ENCODE peak calls at places on chromosomes 3 and 15, in four cellular contexts. One of them, this sample, is unnamed.

GRCh38 chr3:102006812-102007485 is 157.6 kb downstream of the NFKBIZ start:
- DNase-seq in neural progenitor cell: no peak
- DNase-seq in GM23248: peak
- DNase-seq in Karpas-422: no peak
- DNase-seq in this sample: no peak

GRCh38 chr3:196632033-196632751 is 7.3 kb upstream of the NRROS start:
- DNase-seq in neural progenitor cell: peak
- DNase-seq in GM23248: peak
- DNase-seq in Karpas-422: peak
- DNase-seq in this sample: peak

GRCh38 chr3:76954412-76954811 is 85.5 kb upstream of the ROBO2 start:
- DNase-seq in neural progenitor cell: no peak
- DNase-seq in GM23248: no peak
- DNase-seq in Karpas-422: no peak
- DNase-seq in this sample: no peak

GRCh38 chr3:105387122-105387751 is 20.5 kb downstream of the ALCAM start:
- DNase-seq in neural progenitor cell: no peak
- DNase-seq in GM23248: peak
- DNase-seq in Karpas-422: no peak
- DNase-seq in this sample: no peak

GRCh38 chr3:157467165-157467564 is 30.5 kb downstream of the PTX3 start:
- DNase-seq in neural progenitor cell: no peak
- DNase-seq in GM23248: peak
- DNase-seq in Karpas-422: no peak
- DNase-seq in this sample: no peak

GRCh38 chr15:90519688-90520087 is 10.0 kb upstream of the CRTC3 start:
- DNase-seq in neural progenitor cell: no peak
- DNase-seq in GM23248: peak
- DNase-seq in Karpas-422: no peak
- DNase-seq in this sample: no peak

GRCh38 chr3:12521010-12521409 is 24.3 kb downstream of the MKRN2OS start:
- DNase-seq in neural progenitor cell: no peak
- DNase-seq in GM23248: no peak
- DNase-seq in Karpas-422: no peak
- DNase-seq in this sample: no peak

GRCh38 chr3:22947741-22948140 is 255.4 kb upstream of the UBE2E2 start:
- DNase-seq in neural progenitor cell: no peak
- DNase-seq in GM23248: no peak
- DNase-seq in Karpas-422: no peak
- DNase-seq in this sample: no peak

GRCh38 chr15:74725241-74725774 is at the start of gene CYP1A1:
- DNase-seq in neural progenitor cell: peak
- DNase-seq in GM23248: peak
- DNase-seq in Karpas-422: no peak
- DNase-seq in this sample: no peak

GRCh38 chr3:129428020-129428381 is 435 bp downstream of the EFCAB12 start:
- DNase-seq in neural progenitor cell: no peak
- DNase-seq in GM23248: no peak
- DNase-seq in Karpas-422: no peak
- DNase-seq in this sample: no peak

GRCh38 chr3:139132976-139133375 is 88.3 kb upstream of the PRR23C start:
- DNase-seq in neural progenitor cell: no peak
- DNase-seq in GM23248: no peak
- DNase-seq in Karpas-422: no peak
- DNase-seq in this sample: no peak

GRCh38 chr3:195884691-195885035 is 23.7 kb downstream of the TNK2 start:
- DNase-seq in neural progenitor cell: no peak
- DNase-seq in GM23248: no peak
- DNase-seq in Karpas-422: no peak
- DNase-seq in this sample: no peak

GRCh38 chr3:54870423-54870822 is 57.4 kb downstream of the LRTM1 start:
- DNase-seq in neural progenitor cell: peak
- DNase-seq in GM23248: peak
- DNase-seq in Karpas-422: peak
- DNase-seq in this sample: no peak

GRCh38 chr3:195257454-195258448 is 13.2 kb downstream of the XXYLT1 start:
- DNase-seq in neural progenitor cell: no peak
- DNase-seq in GM23248: no peak
- DNase-seq in Karpas-422: no peak
- DNase-seq in this sample: no peak

GRCh38 chr3:62169871-62170660 is 203.3 kb downstream of the FEZF2 start:
- DNase-seq in neural progenitor cell: no peak
- DNase-seq in GM23248: peak
- DNase-seq in Karpas-422: no peak
- DNase-seq in this sample: peak

GRCh38 chr15:51759557-51760070 is 8.2 kb downstream of the TMOD2 start:
- DNase-seq in neural progenitor cell: peak
- DNase-seq in GM23248: peak
- DNase-seq in Karpas-422: peak
- DNase-seq in this sample: no peak

GRCh38 chr15:89728254-89728653 is 22.8 kb downstream of the MESP1 start:
- DNase-seq in neural progenitor cell: no peak
- DNase-seq in GM23248: peak
- DNase-seq in Karpas-422: no peak
- DNase-seq in this sample: no peak

GRCh38 chr3:140359198-140359995 is 318.5 kb upstream of the TRIM42 start:
- DNase-seq in neural progenitor cell: no peak
- DNase-seq in GM23248: no peak
- DNase-seq in Karpas-422: no peak
- DNase-seq in this sample: no peak

GRCh38 chr15:45333550-45333949 is 44.8 kb downstream of the GATM start:
- DNase-seq in neural progenitor cell: no peak
- DNase-seq in GM23248: peak
- DNase-seq in Karpas-422: no peak
- DNase-seq in this sample: no peak

GRCh38 chr3:78974181-78974770 is 793.5 kb downstream of the ROBO1 start:
- DNase-seq in neural progenitor cell: no peak
- DNase-seq in GM23248: peak
- DNase-seq in Karpas-422: no peak
- DNase-seq in this sample: no peak

GRCh38 chr3:195700319-195700718 is 20.5 kb upstream of the MUC20 start:
- DNase-seq in neural progenitor cell: no peak
- DNase-seq in GM23248: no peak
- DNase-seq in Karpas-422: no peak
- DNase-seq in this sample: no peak

GRCh38 chr3:135240426-135240825 is 445.4 kb downstream of the EPHB1 start:
- DNase-seq in neural progenitor cell: peak
- DNase-seq in GM23248: no peak
- DNase-seq in Karpas-422: peak
- DNase-seq in this sample: no peak

GRCh38 chr3:52317178-52317577 is 1.1 kb downstream of the DNAH1 start:
- DNase-seq in neural progenitor cell: no peak
- DNase-seq in GM23248: peak
- DNase-seq in Karpas-422: no peak
- DNase-seq in this sample: no peak

GRCh38 chr3:52509753-52510328 is 14.7 kb downstream of the STAB1 start:
- DNase-seq in neural progenitor cell: no peak
- DNase-seq in GM23248: no peak
- DNase-seq in Karpas-422: peak
- DNase-seq in this sample: no peak

GRCh38 chr3:41346698-41347097 is 147.4 kb downstream of the CTNNB1 start:
- DNase-seq in neural progenitor cell: no peak
- DNase-seq in GM23248: peak
- DNase-seq in Karpas-422: no peak
- DNase-seq in this sample: no peak

GRCh38 chr3:181941250-181941649 is 229.5 kb downstream of the SOX2 start:
- DNase-seq in neural progenitor cell: no peak
- DNase-seq in GM23248: no peak
- DNase-seq in Karpas-422: no peak
- DNase-seq in this sample: no peak

GRCh38 chr3:152629363-152630122 is 205.4 kb upstream of the P2RY1 start:
- DNase-seq in neural progenitor cell: no peak
- DNase-seq in GM23248: no peak
- DNase-seq in Karpas-422: no peak
- DNase-seq in this sample: no peak

GRCh38 chr15:68028137-68028771 is 25.9 kb upstream of the PIAS1 start:
- DNase-seq in neural progenitor cell: no peak
- DNase-seq in GM23248: peak
- DNase-seq in Karpas-422: no peak
- DNase-seq in this sample: no peak

GRCh38 chr3:125608419-125608818 is 13.1 kb upstream of the OSBPL11 start:
- DNase-seq in neural progenitor cell: no peak
- DNase-seq in GM23248: no peak
- DNase-seq in Karpas-422: no peak
- DNase-seq in this sample: no peak

GRCh38 chr3:41075958-41076357 is 123.3 kb upstream of the CTNNB1 start:
- DNase-seq in neural progenitor cell: peak
- DNase-seq in GM23248: peak
- DNase-seq in Karpas-422: no peak
- DNase-seq in this sample: peak

GRCh38 chr3:162147996-162148395 is 651.4 kb downstream of the OTOL1 start:
- DNase-seq in neural progenitor cell: no peak
- DNase-seq in GM23248: no peak
- DNase-seq in Karpas-422: no peak
- DNase-seq in this sample: no peak

GRCh38 chr15:40766906-40767837 is 2.6 kb upstream of the C15orf62 start:
- DNase-seq in neural progenitor cell: no peak
- DNase-seq in GM23248: peak
- DNase-seq in Karpas-422: no peak
- DNase-seq in this sample: no peak

GRCh38 chr3:137768021-137768360 is 3.9 kb downstream of the SOX14 start:
- DNase-seq in neural progenitor cell: peak
- DNase-seq in GM23248: no peak
- DNase-seq in Karpas-422: no peak
- DNase-seq in this sample: no peak

GRCh38 chr3:33211444-33211843 is 7.2 kb downstream of the SUSD5 start:
- DNase-seq in neural progenitor cell: no peak
- DNase-seq in GM23248: peak
- DNase-seq in Karpas-422: no peak
- DNase-seq in this sample: no peak

GRCh38 chr15:51494411-51495314 is 127.9 kb downstream of the DMXL2 start:
- DNase-seq in neural progenitor cell: no peak
- DNase-seq in GM23248: peak
- DNase-seq in Karpas-422: no peak
- DNase-seq in this sample: no peak

GRCh38 chr15:85580914-85581313 is 200.5 kb downstream of the AKAP13 start:
- DNase-seq in neural progenitor cell: no peak
- DNase-seq in GM23248: peak
- DNase-seq in Karpas-422: no peak
- DNase-seq in this sample: no peak

GRCh38 chr15:85581495-85581894 is 201.1 kb downstream of the AKAP13 start:
- DNase-seq in neural progenitor cell: no peak
- DNase-seq in GM23248: no peak
- DNase-seq in Karpas-422: no peak
- DNase-seq in this sample: no peak

GRCh38 chr15:85582719-85583089 is 202.3 kb downstream of the AKAP13 start:
- DNase-seq in neural progenitor cell: no peak
- DNase-seq in GM23248: peak
- DNase-seq in Karpas-422: no peak
- DNase-seq in this sample: no peak

GRCh38 chr15:85583404-85584390 is 203.3 kb downstream of the AKAP13 start:
- DNase-seq in neural progenitor cell: peak
- DNase-seq in GM23248: no peak
- DNase-seq in Karpas-422: peak
- DNase-seq in this sample: no peak

GRCh38 chr15:85582076-85582718 is 201.8 kb downstream of the AKAP13 start:
- DNase-seq in neural progenitor cell: no peak
- DNase-seq in GM23248: peak
- DNase-seq in Karpas-422: no peak
- DNase-seq in this sample: no peak
- H3K9ac ChIP-seq in neural progenitor cell: no peak
- H3K9ac ChIP-seq in GM23248: peak
- H3K9ac ChIP-seq in Karpas-422: peak
- H3K9ac ChIP-seq in this sample: no peak

DNA sequence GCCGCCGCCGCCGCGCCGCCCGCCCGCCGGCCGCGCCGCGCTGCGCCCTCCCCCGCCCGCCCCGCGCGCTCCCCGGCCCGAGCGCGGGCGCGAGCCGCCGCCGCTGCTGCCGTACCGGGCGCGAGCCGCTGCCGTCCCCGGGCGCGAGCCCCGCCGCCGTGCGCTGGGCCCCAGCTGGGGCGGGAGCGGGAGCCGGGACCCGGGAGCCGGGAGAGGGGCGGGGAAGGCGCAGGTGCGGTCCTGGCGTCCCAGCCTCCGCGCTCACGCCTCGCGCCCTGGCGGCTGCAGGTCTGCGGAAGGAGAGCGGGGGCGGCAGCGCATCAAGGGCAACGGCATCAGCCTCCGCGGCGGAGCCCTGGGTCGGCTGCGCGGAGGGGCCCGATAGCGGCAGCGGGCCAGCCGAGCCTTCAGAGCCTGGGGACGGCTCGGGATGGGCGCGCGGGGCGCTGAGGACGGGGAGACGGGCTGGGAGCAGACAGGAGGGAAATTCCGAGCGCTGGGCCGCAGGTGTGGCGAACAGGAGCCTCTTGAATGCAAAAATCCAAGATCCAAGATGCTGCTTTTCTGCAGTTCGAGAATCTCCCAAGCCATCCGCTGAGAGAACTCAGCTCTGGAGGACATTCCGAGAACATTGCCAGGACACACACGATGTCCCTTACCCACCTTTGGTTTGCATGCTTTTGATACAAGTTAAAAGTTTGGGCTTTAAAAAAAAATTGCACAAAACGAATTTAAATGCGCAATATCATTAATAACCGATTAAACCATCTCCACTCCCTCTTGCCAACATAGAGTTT is 251.1 kb downstream of the TJP1 start:
- DNase-seq in neural progenitor cell: peak
- DNase-seq in GM23248: peak
- DNase-seq in Karpas-422: no peak
- DNase-seq in this sample: peak
- H3K9ac ChIP-seq in neural progenitor cell: no peak
- H3K9ac ChIP-seq in GM23248: no peak
- H3K9ac ChIP-seq in Karpas-422: no peak
- H3K9ac ChIP-seq in this sample: peak

DNA sequence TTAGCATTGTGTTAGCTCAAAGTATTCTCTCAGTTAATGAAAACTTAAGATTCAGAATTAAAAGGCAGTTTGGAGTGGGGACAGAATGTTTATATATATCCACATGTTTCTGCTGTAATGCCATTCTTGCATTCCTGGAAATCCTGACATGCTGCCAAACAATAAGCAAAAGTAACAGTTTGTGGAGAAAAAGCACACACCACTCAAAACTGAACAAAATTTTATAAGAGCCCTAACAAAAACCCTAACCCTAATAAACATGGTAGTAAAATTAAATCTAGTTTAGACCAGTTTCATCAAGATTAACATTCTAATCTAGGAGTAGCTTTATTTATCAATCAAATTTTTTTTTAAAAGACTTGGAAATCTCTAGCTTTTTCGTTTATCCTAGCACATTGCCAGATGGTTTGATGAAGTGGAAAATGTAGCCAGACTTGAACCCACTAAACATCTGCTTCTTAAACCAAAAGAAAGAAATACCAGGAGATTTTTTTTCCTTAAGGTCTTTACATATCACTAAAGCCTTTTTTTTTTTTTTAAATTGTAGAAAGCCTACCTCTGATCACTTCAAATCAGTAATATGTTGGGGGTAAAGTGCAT is 3.7 kb downstream of the TCAIM start:
- DNase-seq in neural progenitor cell: no peak
- DNase-seq in GM23248: peak
- DNase-seq in Karpas-422: no peak
- DNase-seq in this sample: no peak
- H3K9ac ChIP-seq in neural progenitor cell: no peak
- H3K9ac ChIP-seq in GM23248: peak
- H3K9ac ChIP-seq in Karpas-422: no peak
- H3K9ac ChIP-seq in this sample: no peak

GRCh38 chr15:29674661-29675533 is 147.4 kb downstream of the TJP1 start:
- DNase-seq in neural progenitor cell: peak
- DNase-seq in GM23248: peak
- DNase-seq in Karpas-422: no peak
- DNase-seq in this sample: peak
- H3K9ac ChIP-seq in neural progenitor cell: no peak
- H3K9ac ChIP-seq in GM23248: peak
- H3K9ac ChIP-seq in Karpas-422: no peak
- H3K9ac ChIP-seq in this sample: peak

This sample was measured in NT2/D1.